ENCODE peak calls at places on chromosome 1, in nine cellular contexts. A is activated CD8-positive, alpha-beta memory T cell treated with anti-CD3 and anti-CD28 coated beads, Interleukin-2, amount 50 U/mL, for 48 hours; S is ELF-1; Y is astrocyte of the spinal cord; X is NCI-H748 treated with DMSO at 0.1 percent for 48 hours; J is midbrain; V is iris pigment epithelial cell; F is kidney; R is iPS DF 6.9. U is an unnamed sample.

GRCh38 chr1:61887076-61887867 is 145.0 kb downstream of the PATJ start:
- DNase-seq in Y (peak; percentile 16), V (peak; percentile 8), S (no peak), F (no peak), X (peak; percentile 51), A (no peak), J (no peak), R (no peak), U (no peak)

GRCh38 chr1:44851308-44851707 is 8.3 kb upstream of the PTCH2 start:
- DNase-seq in R (no peak), F (no peak), V (no peak), A (no peak), X (no peak), J (no peak), S (no peak), Y (no peak), U (no peak)

GRCh38 chr1:115303364-115303763 is 34.7 kb downstream of the NGF start:
- DNase-seq in Y (no peak), F (no peak), V (no peak), A (no peak), R (no peak), X (no peak), S (no peak), J (no peak), U (no peak)

GRCh38 chr1:99621340-99621901 is 24.5 kb upstream of the PALMD start:
- DNase-seq in J (no peak), V (peak; percentile 8), R (no peak), Y (peak; percentile 32), F (no peak), S (no peak), A (no peak), X (no peak), U (no peak)

GRCh38 chr1:52552236-52552504 is 722 bp downstream of the TUT4 start:
- DNase-seq in R (no peak), V (peak; percentile 90), A (peak; percentile 80), S (peak; percentile 58), X (peak; percentile 62), Y (no peak), F (no peak), J (peak; percentile 47), U (no peak)

GRCh38 chr1:150564051-150564991 is 15.1 kb downstream of the MCL1 start:
- DNase-seq in V (peak; percentile 63), F (peak; percentile 60), R (no peak), J (no peak), A (no peak), X (no peak), Y (peak; percentile 37), S (no peak), U (peak; percentile 87)

GRCh38 chr1:196115641-196116040 is 492.6 kb downstream of the KCNT2 start:
- DNase-seq in V (peak; percentile 67), S (peak; percentile 8), R (no peak), A (no peak), J (no peak), Y (peak; percentile 79), X (no peak), F (peak; percentile 71), U (peak; percentile 30)

GRCh38 chr1:42399315-42400100 is 18.9 kb downstream of the RIMKLA start:
- DNase-seq in J (no peak), A (no peak), F (no peak), X (no peak), S (no peak), R (no peak), V (no peak), Y (no peak), U (no peak)

GRCh38 chr1:164630626-164631396 is 71.8 kb downstream of the PBX1 start:
- DNase-seq in V (peak; percentile 47), R (no peak), Y (no peak), J (no peak), X (no peak), F (no peak), A (no peak), S (no peak), U (peak; percentile 76)

GRCh38 chr1:92031281-92032110 is 1.7 kb downstream of the EPHX4 start:
- DNase-seq in Y (no peak), F (no peak), R (no peak), S (no peak), X (no peak), J (no peak), A (no peak), V (no peak), U (no peak)

GRCh38 chr1:47591801-47592200 is 154.0 kb downstream of the FOXD2 start:
- DNase-seq in S (no peak), A (no peak), V (no peak), Y (no peak), J (no peak), X (no peak), R (no peak), F (no peak), U (no peak)

GRCh38 chr1:204968946-204969345 is 74.1 kb upstream of the CNTN2 start:
- DNase-seq in A (no peak), Y (no peak), J (no peak), R (no peak), V (no peak), F (no peak), X (no peak), S (no peak), U (no peak)

GRCh38 chr1:113389356-113389952 is 861 bp upstream of the MAGI3 start:
- DNase-seq in R (no peak), J (no peak), F (no peak), Y (no peak), V (no peak), A (no peak), X (no peak), S (no peak), U (no peak)

GRCh38 chr1:3981261-3981660 is 81.2 kb upstream of the C1orf174 start:
- DNase-seq in F (no peak), Y (no peak), R (no peak), A (no peak), J (no peak), X (no peak), S (peak; percentile 58), V (no peak), U (no peak)

GRCh38 chr1:35243681-35244080 is 24.8 kb upstream of the ZMYM4 start:
- DNase-seq in S (no peak), X (no peak), Y (no peak), R (no peak), J (no peak), A (no peak), F (no peak), V (peak; percentile 2), U (peak; percentile 16)

GRCh38 chr1:109625601-109626560 is 6.2 kb downstream of the AMPD2 start:
- DNase-seq in X (no peak), S (no peak), F (peak; percentile 80), Y (no peak), J (no peak), A (no peak), R (no peak), V (no peak), U (no peak)

GRCh38 chr1:22318279-22318983 is 133.2 kb upstream of the ZBTB40 start:
- DNase-seq in R (peak; percentile 41), X (peak; percentile 34), Y (no peak), A (no peak), S (peak; percentile 86), F (peak; percentile 55), V (no peak), J (peak; percentile 10), U (no peak)

GRCh38 chr1:107139833-107140702 is 771 bp upstream of the NTNG1 start:
- DNase-seq in F (peak; percentile 77), V (peak; percentile 41), J (peak; percentile 52), S (peak; percentile 77), Y (peak; percentile 78), A (peak; percentile 53), R (no peak), X (no peak), U (peak; percentile 18)

GRCh38 chr1:172322219-172323061 is 98.0 kb upstream of the C1orf105 start:
- DNase-seq in F (peak; percentile 72), J (no peak), Y (peak; percentile 98), R (no peak), X (no peak), V (peak; percentile 88), A (no peak), S (no peak), U (peak; percentile 91)

GRCh38 chr1:110007045-110007444 is 22.5 kb downstream of the AHCYL1 start:
- DNase-seq in V (no peak), X (no peak), J (no peak), S (no peak), R (no peak), F (no peak), Y (no peak), A (no peak), U (no peak)